ENCODE peak calls at places on chromosomes 6 and 20, in four cellular contexts. V is bronchial epithelial cell, X is dorsolateral prefrontal cortex, G is AG09309. N is an unnamed sample.

GRCh38 chr6:116385911-116386310 is 15.2 kb downstream of the DSE start:
- DNase-seq in G (no peak), X (no peak), V (no peak), N (no peak)

GRCh38 chr20:19802492-19803158 is 44.6 kb downstream of the RIN2 start:
- DNase-seq in G (no peak), X (no peak), V (peak), N (no peak)

GRCh38 chr20:1825492-1825891 is 69.7 kb upstream of the SIRPA start:
- DNase-seq in G (no peak), X (no peak), V (peak), N (peak)

GRCh38 chr6:70390067-70390466 is 23.2 kb upstream of the FAM135A start:
- DNase-seq in V (no peak), X (no peak), G (no peak), N (no peak)

GRCh38 chr6:34552620-34553019 is 3.5 kb downstream of the SPDEF start:
- DNase-seq in X (no peak), V (no peak), G (no peak), N (no peak)

GRCh38 chr6:11968241-11968806 is 43.8 kb upstream of the HIVEP1 start:
- DNase-seq in V (peak), X (no peak), G (no peak), N (no peak)

GRCh38 chr6:117906454-117906904 is 585 bp upstream of the SLC35F1 start:
- DNase-seq in G (no peak), X (no peak), V (no peak), N (no peak)

GRCh38 chr20:11850901-11851300 is 66.8 kb upstream of the BTBD3 start:
- DNase-seq in X (no peak), V (peak), G (no peak), N (peak)

GRCh38 chr6:29528300-29528931 is 31.1 kb downstream of the UBD start:
- DNase-seq in V (no peak), G (no peak), X (no peak), N (no peak)

GRCh38 chr20:41631826-41632225 is 13.6 kb upstream of the CHD6 start:
- DNase-seq in G (peak), V (no peak), X (peak), N (no peak)

GRCh38 chr6:37058084-37058586 is 52.7 kb downstream of the FGD2 start:
- DNase-seq in V (peak), X (no peak), G (no peak), N (no peak)

GRCh38 chr6:31665501-31666336 is at the start of gene CSNK2B:
- DNase-seq in X (peak), V (peak), G (peak), N (peak)
- TF ChIP-seq CTCF in X (no peak), V (no peak), G (peak), N (peak)

DNA sequence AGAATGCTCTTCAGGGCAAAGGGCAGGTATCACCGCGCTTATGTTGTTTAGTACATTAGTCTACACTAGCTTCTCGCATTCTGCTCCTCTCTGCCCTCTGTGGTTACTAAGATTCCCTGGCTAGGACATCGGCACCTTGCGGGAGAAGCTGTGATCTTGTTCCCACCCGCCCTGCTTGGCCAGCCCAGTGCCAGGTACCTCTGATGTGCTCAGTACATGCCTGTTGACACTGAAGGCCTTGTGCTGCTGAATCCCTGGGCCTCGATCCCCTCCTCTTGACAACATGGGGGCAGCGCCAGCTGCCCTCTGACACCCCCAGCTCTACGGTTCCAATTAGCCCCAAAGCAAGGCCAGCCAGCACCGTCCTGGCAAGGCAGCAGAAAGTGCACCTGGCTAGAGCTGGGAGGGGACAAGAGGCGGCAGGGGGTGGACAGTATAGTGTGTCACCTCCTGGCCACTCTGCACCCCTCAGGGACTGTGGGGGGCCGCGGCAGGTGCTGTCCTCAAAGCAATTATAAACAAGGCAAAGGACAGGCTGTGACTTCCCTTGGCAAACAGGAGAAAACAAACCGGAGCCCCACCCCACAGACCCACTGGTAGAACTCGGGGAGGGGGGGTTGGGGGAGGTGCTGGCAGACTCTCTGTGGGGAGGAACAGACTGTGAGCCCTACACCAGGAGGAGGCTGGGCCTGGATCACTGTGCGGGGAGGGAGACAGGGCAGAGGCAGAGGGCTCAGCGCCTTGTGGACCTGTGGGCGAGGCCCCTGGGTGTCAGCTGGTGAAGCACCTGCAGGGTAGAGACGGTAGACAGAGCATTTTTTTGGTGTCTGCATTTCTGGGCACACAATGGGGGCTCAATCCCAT is 7.1 kb downstream of the TFEB start:
- DNase-seq in X (peak), G (no peak), V (no peak), N (no peak)
- TF ChIP-seq CTCF in X (no peak), G (no peak), V (no peak), N (no peak)

DNA sequence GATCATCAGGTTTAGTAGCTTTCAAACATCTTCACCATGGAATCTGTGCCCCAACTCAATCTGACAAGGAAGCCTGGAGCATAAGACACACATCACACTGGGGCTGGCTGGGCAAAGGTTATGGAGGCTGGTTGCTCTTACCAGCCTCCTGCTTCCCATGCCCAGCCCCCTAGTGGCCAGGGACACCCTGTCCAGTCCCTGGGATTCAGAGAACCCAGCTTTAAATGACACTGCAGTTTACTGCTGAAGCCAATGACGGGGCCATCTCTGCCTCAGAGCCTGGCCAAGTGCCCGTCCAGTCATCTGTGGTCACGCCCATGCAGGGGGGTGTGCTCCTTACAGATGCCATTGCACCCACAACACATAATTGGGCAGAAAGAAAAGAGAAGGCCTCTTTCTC is 272.9 kb downstream of the SMOC2 start:
- DNase-seq in X (no peak), G (no peak), V (no peak), N (no peak)
- TF ChIP-seq CTCF in X (no peak), G (no peak), V (peak), N (no peak)

DNA sequence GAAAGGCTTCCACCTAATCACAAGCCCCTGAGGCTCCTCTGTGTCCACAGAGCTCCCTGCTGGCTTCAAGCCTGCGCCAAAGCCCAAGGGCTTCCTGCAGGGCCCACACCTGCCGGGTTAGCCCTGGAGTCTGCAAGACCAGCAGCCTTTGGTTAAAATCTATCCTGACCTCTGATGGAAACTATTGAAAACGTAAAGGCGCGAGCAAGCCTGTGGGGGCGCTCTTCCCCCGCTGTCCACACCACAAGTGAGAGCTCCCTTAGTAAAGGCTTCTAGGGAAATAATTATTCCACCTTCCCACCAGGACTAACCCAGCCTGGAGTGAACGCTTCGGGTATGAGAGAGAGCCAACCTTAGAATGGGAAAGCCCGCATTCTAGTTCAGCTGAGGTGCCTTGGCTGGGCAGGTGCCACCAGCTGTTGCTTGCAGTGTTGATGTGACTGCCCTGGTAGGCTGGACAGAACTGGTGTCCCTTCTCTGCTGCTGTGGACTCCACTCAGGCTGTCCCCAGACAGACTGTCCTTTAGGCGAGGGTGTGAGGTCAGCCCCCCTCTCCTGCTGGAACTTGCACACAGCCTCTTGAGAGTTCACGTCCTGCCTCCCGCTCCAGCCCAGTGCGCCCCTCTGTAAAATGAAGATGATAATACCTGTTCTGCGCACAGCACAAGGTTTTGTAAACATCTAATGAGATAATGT is 68.7 kb downstream of the SYTL3 start:
- DNase-seq in V (peak), G (no peak), X (no peak), N (no peak)
- TF ChIP-seq CTCF in V (peak), G (peak), X (peak), N (peak)

GRCh38 chr6:32432050-32432450 is 7.6 kb upstream of the HLA-DRA start:
- DNase-seq in G (no peak), V (peak), X (no peak), N (no peak)
- TF ChIP-seq CTCF in G (peak), V (no peak), X (peak), N (peak)

N was measured in retinal pigment epithelial cell.